ENCODE peak calls at places on chromosome 16, in four cellular contexts. Y is C1 segment of cervical spinal cord, A is Right ventricle myocardium superior, M is NCI-H345. O is an unnamed sample.
A peak's percentile ranks its signal among the peaks of the same experiment; 100 is the strongest.

GRCh38 chr16:89586853-89587252 is 11.3 kb downstream of the CPNE7 start:
- DNase-seq in M (no peak), Y (no peak), A (no peak), O (no peak)

GRCh38 chr16:48164907-48165715 is 9.3 kb upstream of the ABCC12 start:
- DNase-seq in M (peak; percentile 47), A (peak; percentile 84), Y (peak; percentile 70), O (peak; percentile 30)

GRCh38 chr16:30602595-30603277 is 7.5 kb downstream of the ZNF689 start:
- DNase-seq in Y (no peak), A (no peak), M (no peak), O (no peak)

GRCh38 chr16:56331915-56332314 is 93.4 kb downstream of the AMFR start:
- DNase-seq in Y (no peak), A (no peak), M (no peak), O (no peak)

GRCh38 chr16:87246269-87247065 is 70.7 kb downstream of the C16orf95 start:
- DNase-seq in A (no peak), Y (no peak), M (peak; percentile 14), O (no peak)

GRCh38 chr16:88468289-88469129 is 15.4 kb downstream of the ZFPM1 start:
- DNase-seq in Y (peak; percentile 52), M (no peak), A (no peak), O (no peak)

GRCh38 chr16:71628810-71629209 is 2.8 kb downstream of the MARVELD3 start:
- DNase-seq in M (no peak), A (no peak), Y (no peak), O (no peak)

GRCh38 chr16:2980227-2981176 is at the start of gene PKMYT1:
- DNase-seq in M (peak; percentile 90), A (peak; percentile 95), Y (peak; percentile 93), O (peak; percentile 80)

GRCh38 chr16:15644306-15644961 is 1.5 kb upstream of the MARF1 start:
- DNase-seq in A (no peak), Y (no peak), M (peak; percentile 81), O (no peak)

GRCh38 chr16:86010680-86011141 is 111.7 kb downstream of the IRF8 start:
- DNase-seq in Y (no peak), A (no peak), M (no peak), O (no peak)

GRCh38 chr16:1430759-1431496 is at the start of gene PERCC1:
- DNase-seq in M (peak; percentile 79), A (no peak), Y (no peak), O (no peak)

GRCh38 chr16:67530013-67530939 is 1.6 kb downstream of the RIPOR1 start:
- DNase-seq in M (peak; percentile 30), A (peak; percentile 90), Y (peak; percentile 63), O (peak; percentile 79)

GRCh38 chr16:19757762-19758595 is 39.9 kb downstream of the IQCK start:
- DNase-seq in Y (peak; percentile 29), M (no peak), A (no peak), O (peak; percentile 10)

GRCh38 chr16:28062261-28063046 is 1.1 kb downstream of the GSG1L start:
- DNase-seq in M (no peak), A (no peak), Y (no peak), O (no peak)

GRCh38 chr16:31706318-31706717 is 167.3 kb upstream of the ZNF267 start:
- DNase-seq in Y (no peak), A (no peak), M (no peak), O (no peak)

GRCh38 chr16:22977294-22977697 is 163.3 kb downstream of the HS3ST2 start:
- DNase-seq in M (no peak), Y (no peak), A (no peak), O (peak; percentile 10)

GRCh38 chr16:67868290-67868689 is 4.6 kb upstream of the EDC4 start:
- DNase-seq in Y (no peak), M (no peak), A (no peak), O (no peak)

GRCh38 chr16:85781685-85782370 is 17.5 kb downstream of the EMC8 start:
- DNase-seq in M (no peak), Y (peak; percentile 78), A (peak; percentile 72), O (peak; percentile 20)

GRCh38 chr16:1781758-1782407 is 488 bp downstream of the SPSB3 start:
- DNase-seq in M (no peak), A (peak; percentile 50), Y (no peak), O (no peak)

GRCh38 chr16:86649875-86650274 is 71.5 kb downstream of the FOXL1 start:
- DNase-seq in M (no peak), Y (no peak), A (no peak), O (no peak)

GRCh38 chr16:30998852-30999761 is 11.3 kb downstream of the STX1B start:
- DNase-seq in Y (no peak), A (no peak), M (no peak), O (peak; percentile 35)

GRCh38 chr16:74480150-74481029 is 59.1 kb upstream of the CLEC18B start:
- DNase-seq in A (peak; percentile 52), M (no peak), Y (no peak), O (no peak)

GRCh38 chr16:48317614-48318013 is 67.6 kb downstream of the SIAH1 start:
- DNase-seq in A (no peak), M (no peak), Y (no peak), O (no peak)

GRCh38 chr16:53559552-53559951 is 56.5 kb upstream of the AKTIP start:
- DNase-seq in Y (no peak), M (no peak), A (no peak), O (no peak)

GRCh38 chr16:71367243-71367976 is 8.9 kb downstream of the CALB2 start:
- DNase-seq in M (peak; percentile 12), A (no peak), Y (no peak), O (no peak)

GRCh38 chr16:75821117-75821516 is 94.8 kb upstream of the CPHXL start:
- DNase-seq in Y (no peak), M (no peak), A (no peak), O (no peak)